ENCODE peak calls at places on chromosomes 11 and 22, in nine cellular contexts. J is A549, D is stomach, M is SK-N-SH, K is sigmoid colon, C is ovary, A is HepG2, U is H1, O is suprapubic skin. W is an unnamed sample.

GRCh38 chr11:134272381-134273316 is 3.5 kb upstream of the GLB1L3 start:
- DNase-seq in C (no peak), M (peak; percentile 48), O (no peak), A (peak; percentile 87), U (peak; percentile 82), J (no peak), D (no peak), K (no peak), W (no peak)

GRCh38 chr22:32571764-32572163 is 97.2 kb downstream of the FBXO7 start:
- DNase-seq in M (no peak), C (no peak), O (peak; percentile 49), D (no peak), K (peak; percentile 30), A (no peak), J (no peak), U (no peak), W (no peak)

GRCh38 chr22:19477321-19478085 is 1.5 kb downstream of the UFD1 start:
- DNase-seq in U (no peak), D (no peak), K (no peak), O (no peak), C (no peak), A (peak; percentile 7), M (no peak), J (no peak), W (no peak)

GRCh38 chr11:60334005-60334620 is 7.1 kb downstream of the MS4A6E start:
- DNase-seq in M (peak; percentile 47), C (no peak), J (peak; percentile 35), D (peak; percentile 71), U (peak; percentile 50), O (no peak), K (no peak), A (peak; percentile 42), W (peak; percentile 89)

GRCh38 chr11:93080146-93080759 is 110.8 kb downstream of the MTNR1B start:
- DNase-seq in O (no peak), D (no peak), K (no peak), C (no peak), M (no peak), U (no peak), J (no peak), A (no peak), W (no peak)

GRCh38 chr11:105092255-105093239 is 47.0 kb downstream of the CARD18 start:
- DNase-seq in A (no peak), M (no peak), C (no peak), J (no peak), U (no peak), D (no peak), O (no peak), K (no peak), W (no peak)

GRCh38 chr11:77512092-77512491 is 38.2 kb upstream of the PAK1 start:
- DNase-seq in J (no peak), K (no peak), C (no peak), M (no peak), D (no peak), O (no peak), A (no peak), U (no peak), W (no peak)

GRCh38 chr11:11582261-11582701 is 39.5 kb downstream of the GALNT18 start:
- DNase-seq in M (no peak), O (no peak), K (no peak), D (no peak), A (no peak), C (no peak), U (no peak), J (no peak), W (no peak)

GRCh38 chr11:4065086-4065485 is 29.5 kb upstream of the RRM1 start:
- DNase-seq in A (no peak), M (no peak), U (no peak), J (no peak), D (no peak), C (no peak), K (no peak), O (no peak), W (no peak)
- TF ChIP-seq EP300 in A (no peak), M (no peak), U (no peak), J (no peak), D (no peak), C (no peak), K (no peak), O (no peak), W (no peak)

GRCh38 chr11:14413307-14414072 is 54.5 kb upstream of the RRAS2 start:
- DNase-seq in M (no peak), A (no peak), C (peak; percentile 39), J (no peak), U (peak; percentile 43), D (no peak), K (peak; percentile 70), O (no peak), W (no peak)
- TF ChIP-seq CTCF in M (peak; percentile 43), A (no peak), C (no peak), J (no peak), U (peak; percentile 75), D (no peak), K (no peak), O (no peak), W (no peak)

GRCh38 chr11:65212226-65212801 is 30.6 kb downstream of the CAPN1 start:
- DNase-seq in K (peak; percentile 60), U (no peak), J (no peak), C (no peak), M (no peak), A (no peak), O (peak; percentile 75), D (no peak), W (no peak)

GRCh38 chr11:65211293-65212105 is 29.8 kb downstream of the CAPN1 start:
- DNase-seq in O (peak; percentile 76), U (no peak), M (no peak), K (peak; percentile 61), J (no peak), A (no peak), D (no peak), C (no peak), W (no peak)

GRCh38 chr11:65215441-65216076 is 33.8 kb downstream of the CAPN1 start:
- DNase-seq in C (no peak), U (no peak), A (no peak), K (no peak), J (no peak), M (no peak), O (peak; percentile 78), D (peak; percentile 16), W (no peak)

GRCh38 chr11:65214212-65214845 is 32.6 kb downstream of the CAPN1 start:
- DNase-seq in M (no peak), U (no peak), K (no peak), C (no peak), O (no peak), D (peak; percentile 21), J (no peak), A (no peak), W (no peak)

GRCh38 chr11:65213322-65214211 is 31.8 kb downstream of the CAPN1 start:
- DNase-seq in J (no peak), M (no peak), U (peak; percentile 70), C (no peak), A (no peak), O (peak; percentile 78), K (no peak), D (peak; percentile 24), W (no peak)
- H3K4me1 ChIP-seq in J (no peaks in the 10 kb centered on the region), M (no peaks in the 10 kb centered on the region), U (peaks cover 36% of the 10 kb centered on the region), C (no peaks in the 10 kb centered on the region), A (no peaks in the 10 kb centered on the region), O (no peaks in the 10 kb centered on the region), K (no peaks in the 10 kb centered on the region), D (peaks cover 9% of the 10 kb centered on the region), W (no peaks in the 10 kb centered on the region)

DNA sequence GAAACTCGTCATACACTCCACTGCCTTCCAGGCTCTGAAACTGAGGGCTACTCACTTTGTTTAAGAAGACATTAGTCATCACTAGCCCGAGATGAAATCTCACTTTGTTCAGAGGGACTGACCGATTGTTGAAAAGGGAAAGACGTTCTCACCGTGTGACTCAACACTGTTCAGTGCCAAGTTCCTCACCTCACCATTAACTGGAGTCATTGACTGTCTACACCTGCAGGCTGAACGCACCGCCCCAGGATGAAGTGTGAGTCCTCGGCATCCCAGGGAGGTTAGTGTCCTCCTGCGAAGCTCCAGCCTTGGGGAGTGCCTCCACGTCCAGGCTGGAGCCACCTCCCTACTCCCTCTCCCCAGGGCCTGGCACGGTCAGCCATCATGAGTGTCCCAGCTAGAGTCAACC is 30.4 kb downstream of the FADD start:
- DNase-seq in A (peak; percentile 58), D (peak; percentile 41), J (peak; percentile 95), O (no peak), M (no peak), U (no peak), C (no peak), K (no peak), W (no peak)
- TF ChIP-seq EP300 in A (no peak), D (no peak), J (peak; percentile 57), O (no peak), M (peak; percentile 30), U (no peak), C (no peak), K (no peak), W (no peak)